ENCODE peak calls at places on chromosomes 11 and 22, in five cellular contexts. One of them, this sample, is unnamed.

GRCh38 chr11:121889168-121889567 is 226.8 kb downstream of the BLID start:
- DNase-seq in tibial nerve: no peak
- DNase-seq in Peyer's patch: no peak
- DNase-seq in K562: no peak
- DNase-seq in transverse colon: no peak
- DNase-seq in this sample: no peak

GRCh38 chr11:74709175-74709574 is 22.1 kb downstream of the CHRDL2 start:
- DNase-seq in tibial nerve: no peak
- DNase-seq in Peyer's patch: no peak
- DNase-seq in K562: no peak
- DNase-seq in transverse colon: no peak
- DNase-seq in this sample: no peak

GRCh38 chr22:41661088-41661487 is 27.6 kb downstream of the SNU13 start:
- DNase-seq in tibial nerve: no peak
- DNase-seq in Peyer's patch: no peak
- DNase-seq in K562: no peak
- DNase-seq in transverse colon: no peak
- DNase-seq in this sample: no peak

GRCh38 chr22:43826142-43827093 is 14.3 kb upstream of the EFCAB6 start:
- DNase-seq in tibial nerve: no peak
- DNase-seq in Peyer's patch: peak; percentile 47
- DNase-seq in K562: no peak
- DNase-seq in transverse colon: no peak
- DNase-seq in this sample: peak; percentile 61

GRCh38 chr22:17845340-17845739 is 71.1 kb upstream of the BID start:
- DNase-seq in tibial nerve: no peak
- DNase-seq in Peyer's patch: no peak
- DNase-seq in K562: no peak
- DNase-seq in transverse colon: no peak
- DNase-seq in this sample: no peak

GRCh38 chr11:100624346-100624745 is 62.7 kb upstream of the ARHGAP42 start:
- DNase-seq in tibial nerve: no peak
- DNase-seq in Peyer's patch: no peak
- DNase-seq in K562: no peak
- DNase-seq in transverse colon: no peak
- DNase-seq in this sample: no peak

GRCh38 chr22:21699643-21700042 is 33.8 kb downstream of the PPIL2 start:
- DNase-seq in tibial nerve: no peak
- DNase-seq in Peyer's patch: no peak
- DNase-seq in K562: no peak
- DNase-seq in transverse colon: no peak
- DNase-seq in this sample: no peak

GRCh38 chr11:118338637-118339061 is 3.9 kb downstream of the CD3D start:
- DNase-seq in tibial nerve: no peak
- DNase-seq in Peyer's patch: peak; percentile 91
- DNase-seq in K562: peak; percentile 74
- DNase-seq in transverse colon: peak; percentile 63
- DNase-seq in this sample: no peak

GRCh38 chr11:61352038-61352437 is 9.6 kb downstream of the CYB561A3 start:
- DNase-seq in tibial nerve: peak; percentile 27
- DNase-seq in Peyer's patch: no peak
- DNase-seq in K562: no peak
- DNase-seq in transverse colon: no peak
- DNase-seq in this sample: no peak

GRCh38 chr11:33946930-33947329 is 55.1 kb upstream of the LMO2 start:
- DNase-seq in tibial nerve: no peak
- DNase-seq in Peyer's patch: no peak
- DNase-seq in K562: no peak
- DNase-seq in transverse colon: no peak
- DNase-seq in this sample: no peak

GRCh38 chr11:69481393-69481844 is at the start of gene LINC01488:
- DNase-seq in tibial nerve: no peak
- DNase-seq in Peyer's patch: no peak
- DNase-seq in K562: no peak
- DNase-seq in transverse colon: no peak
- DNase-seq in this sample: no peak

GRCh38 chr11:117767071-117767470 is 29.9 kb downstream of the DSCAML1 start:
- DNase-seq in tibial nerve: no peak
- DNase-seq in Peyer's patch: no peak
- DNase-seq in K562: no peak
- DNase-seq in transverse colon: no peak
- DNase-seq in this sample: no peak

GRCh38 chr22:37808294-37808657 is 542 bp downstream of the GCAT start:
- DNase-seq in tibial nerve: no peak
- DNase-seq in Peyer's patch: no peak
- DNase-seq in K562: no peak
- DNase-seq in transverse colon: no peak
- DNase-seq in this sample: no peak

GRCh38 chr11:69337211-69337721 is 43.3 kb downstream of the MYEOV start:
- DNase-seq in tibial nerve: no peak
- DNase-seq in Peyer's patch: no peak
- DNase-seq in K562: no peak
- DNase-seq in transverse colon: peak; percentile 70
- DNase-seq in this sample: no peak

GRCh38 chr11:132343445-132343844 is 973.0 kb downstream of the NTM start:
- DNase-seq in tibial nerve: no peak
- DNase-seq in Peyer's patch: no peak
- DNase-seq in K562: no peak
- DNase-seq in transverse colon: no peak
- DNase-seq in this sample: no peak

GRCh38 chr11:276219-276618 is 2.0 kb upstream of the NLRP6 start:
- DNase-seq in tibial nerve: no peak
- DNase-seq in Peyer's patch: no peak
- DNase-seq in K562: no peak
- DNase-seq in transverse colon: no peak
- DNase-seq in this sample: no peak

GRCh38 chr11:102111011-102111786 is 952 bp downstream of the YAP1 start:
- DNase-seq in tibial nerve: peak; percentile 69
- DNase-seq in Peyer's patch: peak; percentile 68
- DNase-seq in K562: no peak
- DNase-seq in transverse colon: peak; percentile 71
- DNase-seq in this sample: peak; percentile 79

GRCh38 chr22:46070722-46071450 is 79.4 kb upstream of the PPARA start:
- DNase-seq in tibial nerve: no peak
- DNase-seq in Peyer's patch: peak; percentile 67
- DNase-seq in K562: no peak
- DNase-seq in transverse colon: peak; percentile 68
- DNase-seq in this sample: peak; percentile 81
- TF ChIP-seq POLR2A in tibial nerve: no peak
- TF ChIP-seq POLR2A in Peyer's patch: no peak
- TF ChIP-seq POLR2A in K562: no peak
- TF ChIP-seq POLR2A in transverse colon: no peak
- TF ChIP-seq POLR2A in this sample: no peak

GRCh38 chr11:67600324-67601029 is 6.3 kb upstream of the NDUFV1 start:
- DNase-seq in tibial nerve: no peak
- DNase-seq in Peyer's patch: peak; percentile 80
- DNase-seq in K562: peak; percentile 89
- DNase-seq in transverse colon: peak; percentile 47
- DNase-seq in this sample: no peak

GRCh38 chr11:67596753-67597300 is 9.9 kb upstream of the NDUFV1 start:
- DNase-seq in tibial nerve: no peak
- DNase-seq in Peyer's patch: no peak
- DNase-seq in K562: no peak
- DNase-seq in transverse colon: no peak
- DNase-seq in this sample: no peak

GRCh38 chr11:67599149-67599548 is 7.6 kb upstream of the NDUFV1 start:
- DNase-seq in tibial nerve: no peak
- DNase-seq in Peyer's patch: no peak
- DNase-seq in K562: no peak
- DNase-seq in transverse colon: no peak
- DNase-seq in this sample: no peak

GRCh38 chr11:67604815-67605214 is 1.9 kb upstream of the NDUFV1 start:
- DNase-seq in tibial nerve: no peak
- DNase-seq in Peyer's patch: no peak
- DNase-seq in K562: peak; percentile 55
- DNase-seq in transverse colon: no peak
- DNase-seq in this sample: no peak

DNA sequence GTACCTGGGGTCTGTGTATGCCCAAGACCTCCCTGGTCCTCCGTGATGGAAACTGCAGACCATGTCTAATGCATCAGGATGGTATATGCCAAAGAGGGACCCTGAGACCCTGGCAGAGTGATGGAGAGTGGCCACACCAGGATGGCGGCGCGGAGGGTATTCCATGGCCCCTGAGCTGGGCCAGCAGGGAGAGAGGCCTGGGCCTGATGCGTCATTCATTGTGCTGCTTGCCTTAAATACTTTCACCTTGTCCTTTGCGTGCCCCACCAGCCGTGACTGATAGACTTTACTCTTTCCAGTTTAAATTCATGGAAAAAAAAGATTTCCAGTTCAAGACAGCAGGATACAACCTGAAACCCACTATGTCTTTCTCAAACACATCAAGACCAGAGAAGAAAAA is 5.6 kb upstream of the NDUFV1 start:
- DNase-seq in tibial nerve: no peak
- DNase-seq in Peyer's patch: no peak
- DNase-seq in K562: no peak
- DNase-seq in transverse colon: no peak
- DNase-seq in this sample: no peak
- H3K27ac ChIP-seq in tibial nerve: no peak overlapping the region
- H3K27ac ChIP-seq in Peyer's patch: no peak overlapping the region
- H3K27ac ChIP-seq in K562: peak overlapping the region; percentile 59
- H3K27ac ChIP-seq in transverse colon: no peak overlapping the region
- H3K27ac ChIP-seq in this sample: no peak overlapping the region

GRCh38 chr11:65210748-65211147 is 29.0 kb downstream of the CAPN1 start:
- DNase-seq in tibial nerve: no peak
- DNase-seq in Peyer's patch: no peak
- DNase-seq in K562: no peak
- DNase-seq in transverse colon: no peak
- DNase-seq in this sample: no peak

GRCh38 chr11:65211293-65212105 is 29.8 kb downstream of the CAPN1 start:
- DNase-seq in tibial nerve: no peak
- DNase-seq in Peyer's patch: no peak
- DNase-seq in K562: no peak
- DNase-seq in transverse colon: no peak
- DNase-seq in this sample: peak; percentile 46

GRCh38 chr11:65210361-65210731 is 28.6 kb downstream of the CAPN1 start:
- DNase-seq in tibial nerve: no peak
- DNase-seq in Peyer's patch: no peak
- DNase-seq in K562: no peak
- DNase-seq in transverse colon: no peak
- DNase-seq in this sample: no peak

GRCh38 chr11:65213322-65214211 is 31.8 kb downstream of the CAPN1 start:
- DNase-seq in tibial nerve: no peak
- DNase-seq in Peyer's patch: peak; percentile 49
- DNase-seq in K562: peak; percentile 37
- DNase-seq in transverse colon: no peak
- DNase-seq in this sample: no peak

GRCh38 chr11:65212226-65212801 is 30.6 kb downstream of the CAPN1 start:
- DNase-seq in tibial nerve: no peak
- DNase-seq in Peyer's patch: peak; percentile 26
- DNase-seq in K562: peak; percentile 61
- DNase-seq in transverse colon: no peak
- DNase-seq in this sample: no peak
- TF ChIP-seq POLR2A in tibial nerve: no peak
- TF ChIP-seq POLR2A in Peyer's patch: no peak
- TF ChIP-seq POLR2A in K562: peak; percentile 43
- TF ChIP-seq POLR2A in transverse colon: no peak
- TF ChIP-seq POLR2A in this sample: no peak

GRCh38 chr11:63563201-63564055 is at the start of gene PLAAT2:
- DNase-seq in tibial nerve: no peak
- DNase-seq in Peyer's patch: peak; percentile 53
- DNase-seq in K562: no peak
- DNase-seq in transverse colon: no peak
- DNase-seq in this sample: no peak

GRCh38 chr11:63564056-63564784 is 1.0 kb upstream of the PLAAT2 start:
- DNase-seq in tibial nerve: no peak
- DNase-seq in Peyer's patch: peak; percentile 48
- DNase-seq in K562: no peak
- DNase-seq in transverse colon: no peak
- DNase-seq in this sample: no peak

GRCh38 chr11:63565728-63566127 is 2.5 kb upstream of the PLAAT2 start:
- DNase-seq in tibial nerve: no peak
- DNase-seq in Peyer's patch: no peak
- DNase-seq in K562: no peak
- DNase-seq in transverse colon: no peak
- DNase-seq in this sample: no peak

GRCh38 chr11:63567044-63567840 is 4.1 kb upstream of the PLAAT2 start:
- DNase-seq in tibial nerve: no peak
- DNase-seq in Peyer's patch: peak; percentile 87
- DNase-seq in K562: peak; percentile 90
- DNase-seq in transverse colon: peak; percentile 57
- DNase-seq in this sample: no peak

GRCh38 chr11:63564785-63565350 is 1.7 kb upstream of the PLAAT2 start:
- DNase-seq in tibial nerve: no peak
- DNase-seq in Peyer's patch: peak; percentile 80
- DNase-seq in K562: no peak
- DNase-seq in transverse colon: peak; percentile 82
- DNase-seq in this sample: no peak
- H3K27ac ChIP-seq in tibial nerve: no peak overlapping the region
- H3K27ac ChIP-seq in Peyer's patch: peak overlapping the region; percentile 97
- H3K27ac ChIP-seq in K562: no peak overlapping the region
- H3K27ac ChIP-seq in transverse colon: peak overlapping the region; percentile 89
- H3K27ac ChIP-seq in this sample: no peak overlapping the region

DNA sequence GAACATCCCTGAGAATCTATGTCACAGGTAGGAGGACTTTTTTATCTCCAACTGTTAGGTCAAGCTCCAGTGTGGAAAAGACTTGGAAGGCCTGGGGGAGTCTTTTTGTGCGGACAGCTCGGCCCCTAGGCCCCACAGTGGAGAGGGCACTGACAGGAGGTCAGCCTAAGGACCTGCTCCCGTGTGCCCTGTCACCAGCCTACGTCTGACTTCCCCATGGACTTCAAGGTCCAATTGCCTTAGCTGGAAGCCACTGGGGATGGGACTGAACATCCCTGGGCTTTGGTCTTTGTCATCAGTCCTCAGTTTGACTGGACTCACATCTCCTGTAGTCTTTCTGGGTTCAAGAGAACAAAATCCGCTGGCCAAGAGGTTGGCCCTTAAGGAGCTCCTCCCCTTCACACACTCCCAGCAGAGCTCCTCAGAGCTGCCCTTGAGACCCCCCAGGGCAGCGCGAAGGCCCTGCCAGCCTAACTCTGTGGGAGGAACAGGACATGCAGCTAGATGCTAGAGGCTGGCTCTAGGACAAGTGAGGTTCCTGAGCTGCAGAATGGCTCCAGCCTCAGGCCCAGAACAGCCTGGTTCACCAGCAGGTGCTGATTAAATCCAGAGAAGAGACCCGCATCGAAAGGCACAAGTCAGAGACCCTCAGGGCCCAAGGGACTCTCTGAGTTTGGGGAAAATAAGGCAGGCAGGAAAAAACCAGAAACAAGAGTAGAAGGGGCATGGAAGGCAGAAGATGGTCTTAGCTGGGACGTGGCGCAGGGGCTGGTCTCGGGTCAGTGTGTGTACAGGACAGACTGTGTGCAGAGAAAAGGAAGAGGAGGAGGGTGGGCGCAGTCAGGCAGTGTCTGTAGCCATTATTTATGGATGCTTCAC is 31.6 kb downstream of the PPP2R1B start:
- DNase-seq in tibial nerve: no peak
- DNase-seq in Peyer's patch: no peak
- DNase-seq in K562: no peak
- DNase-seq in transverse colon: no peak
- DNase-seq in this sample: no peak
- TF ChIP-seq POLR2A in tibial nerve: no peak
- TF ChIP-seq POLR2A in Peyer's patch: no peak
- TF ChIP-seq POLR2A in K562: no peak
- TF ChIP-seq POLR2A in transverse colon: no peak
- TF ChIP-seq POLR2A in this sample: no peak

This sample was measured in right lobe of liver.